ENCODE peak calls at places on chromosomes 12 and 14, in four cellular contexts. A, H, R and G are unnamed samples. For H3K4me1, the result is how much of the 10 kb centered on the place peaks cover.

GRCh38 chr12:119512772-119513497 is 80.6 kb upstream of the TMEM233 start:
- DNase-seq in H (no peak), A (no peak), R (no peak), G (no peak)

GRCh38 chr14:97377550-97377949 is 580.4 kb downstream of the VRK1 start:
- DNase-seq in A (no peak), H (no peak), R (no peak), G (no peak)

GRCh38 chr12:83010169-83010804 is 323.6 kb downstream of the TMTC2 start:
- DNase-seq in A (no peak), R (no peak), H (no peak), G (no peak)

GRCh38 chr14:33916663-33917565 is 34.0 kb downstream of the EGLN3 start:
- DNase-seq in H (no peak), A (no peak), R (no peak), G (no peak)

GRCh38 chr12:68960162-68960501 is 27.2 kb upstream of the CPM start:
- DNase-seq in H (no peak), R (no peak), A (no peak), G (no peak)

GRCh38 chr14:106842687-106843086 is 1316.3 kb downstream of the TMEM121 start:
- DNase-seq in R (no peak), H (no peak), A (no peak), G (no peak)

GRCh38 chr12:71780207-71780822 is 25.7 kb downstream of the RAB21 start:
- DNase-seq in R (no peak), A (peak), H (no peak), G (peak)

GRCh38 chr12:62933220-62933870 is 1.6 kb downstream of the PPM1H start:
- DNase-seq in R (no peak), H (peak), A (peak), G (peak)

GRCh38 chr12:26187429-26187828 is 7.9 kb upstream of the SSPN start:
- DNase-seq in R (no peak), A (no peak), H (no peak), G (no peak)

GRCh38 chr12:120539303-120539702 is 5.1 kb downstream of the RNF10 start:
- DNase-seq in A (no peak), H (no peak), R (no peak), G (no peak)

GRCh38 chr12:14827043-14827442 is 13.1 kb upstream of the SMCO3 start:
- DNase-seq in H (no peak), R (no peak), A (no peak), G (no peak)

GRCh38 chr14:36105401-36105800 is 71.1 kb downstream of the PTCSC3 start:
- DNase-seq in H (no peak), A (no peak), R (no peak), G (no peak)

GRCh38 chr14:49897414-49897813 is 4.5 kb downstream of the ARF6 start:
- DNase-seq in R (no peak), H (no peak), A (no peak), G (no peak)

GRCh38 chr14:49898485-49898884 is 5.6 kb downstream of the ARF6 start:
- DNase-seq in H (no peak), R (no peak), A (no peak), G (no peak)

GRCh38 chr14:49896956-49897355 is 4.1 kb downstream of the ARF6 start:
- DNase-seq in R (no peak), A (peak), H (no peak), G (no peak)

GRCh38 chr14:49895480-49895879 is 2.6 kb downstream of the ARF6 start:
- DNase-seq in R (no peak), H (no peak), A (peak), G (no peak)

GRCh38 chr14:49897965-49898364 is 5.1 kb downstream of the ARF6 start:
- DNase-seq in A (peak), R (no peak), H (no peak), G (peak)
- H3K4me1 ChIP-seq in A (under half), R (under half), H (half or more), G (under half)

GRCh38 chr12:64671682-64672081 is 61.4 kb downstream of the RASSF3 start:
- DNase-seq in H (no peak), A (no peak), R (no peak), G (no peak)

GRCh38 chr12:64670039-64670438 is 59.7 kb downstream of the RASSF3 start:
- DNase-seq in A (no peak), H (no peak), R (no peak), G (no peak)

GRCh38 chr12:64670856-64671639 is 60.8 kb downstream of the RASSF3 start:
- DNase-seq in R (no peak), A (peak), H (no peak), G (no peak)

GRCh38 chr12:64666054-64666914 is 56.0 kb downstream of the RASSF3 start:
- DNase-seq in R (no peak), H (no peak), A (no peak), G (no peak)

GRCh38 chr12:64669270-64669842 is 59.1 kb downstream of the RASSF3 start:
- DNase-seq in A (peak), H (peak), R (peak), G (no peak)
- H3K4me3 ChIP-seq in A (no peak), H (peak), R (peak), G (no peak)

GRCh38 chr12:53750812-53751335 is 905 bp downstream of the CISTR start:
- DNase-seq in H (peak), R (no peak), A (no peak), G (no peak)
- H3K4me1 ChIP-seq in H (under half), R (under half), A (under half), G (under half)

GRCh38 chr14:76958020-76958965 is 70.2 kb downstream of the IRF2BPL start:
- DNase-seq in R (no peak), A (no peak), H (no peak), G (no peak)

GRCh38 chr14:76955575-76956252 is 72.8 kb downstream of the IRF2BPL start:
- DNase-seq in R (peak), H (no peak), A (peak), G (peak)

GRCh38 chr14:76958975-76959710 is 69.4 kb downstream of the IRF2BPL start:
- DNase-seq in H (peak), A (no peak), R (no peak), G (peak)

GRCh38 chr14:76956253-76957090 is 72.0 kb downstream of the IRF2BPL start:
- DNase-seq in H (peak), A (peak), R (peak), G (peak)

DNA sequence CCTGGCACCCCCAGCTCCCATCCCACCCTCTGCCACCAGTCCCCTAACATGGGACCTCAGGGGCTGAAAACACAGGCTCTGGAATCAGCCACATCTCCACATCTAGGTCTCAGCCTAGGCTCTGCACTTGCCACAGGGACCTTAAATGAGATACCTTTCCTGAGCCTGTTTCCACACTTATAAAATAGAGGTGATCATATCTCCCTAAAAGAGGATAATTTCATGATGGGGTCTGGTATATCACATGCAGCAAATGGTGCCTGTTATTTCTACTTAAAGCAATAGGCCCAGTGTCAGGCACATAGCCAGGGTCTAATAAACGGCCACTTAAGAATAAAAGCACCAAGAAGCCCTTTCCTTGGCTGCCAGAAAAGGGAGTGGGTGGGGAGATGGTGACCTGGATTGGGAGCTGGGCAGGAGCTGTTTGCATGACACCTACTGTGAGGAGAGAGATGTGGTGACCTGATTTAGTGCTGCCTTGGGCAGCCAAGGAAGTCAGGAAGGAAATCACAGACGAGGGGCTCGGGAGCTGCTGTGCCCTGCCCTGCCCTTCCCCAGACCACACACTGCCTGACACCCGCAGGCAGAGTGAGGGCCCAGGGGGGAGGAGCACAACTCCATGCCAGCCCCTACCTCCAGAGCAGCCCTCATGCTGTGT is 71.2 kb downstream of the IRF2BPL start:
- DNase-seq in R (peak), A (no peak), H (no peak), G (no peak)
- H3K4me3 ChIP-seq in R (peak), A (no peak), H (no peak), G (no peak)

GRCh38 chr12:644293-644639 is 19.0 kb downstream of the NINJ2 start:
- DNase-seq in R (no peak), H (no peak), A (no peak), G (no peak)
- H3K4me1 ChIP-seq in R (under half), H (half or more), A (under half), G (under half)

GRCh38 chr14:92794961-92795360 is 856 bp downstream of the GOLGA5 start:
- DNase-seq in R (no peak), A (no peak), H (no peak), G (no peak)

GRCh38 chr14:92789457-92790089 is 4.5 kb upstream of the GOLGA5 start:
- DNase-seq in R (no peak), A (no peak), H (no peak), G (no peak)

GRCh38 chr14:92794547-92794941 is 439 bp downstream of the GOLGA5 start:
- DNase-seq in A (no peak), R (no peak), H (no peak), G (no peak)

GRCh38 chr14:92793709-92794546 is at the start of gene GOLGA5:
- DNase-seq in A (peak), H (peak), R (peak), G (peak)

DNA sequence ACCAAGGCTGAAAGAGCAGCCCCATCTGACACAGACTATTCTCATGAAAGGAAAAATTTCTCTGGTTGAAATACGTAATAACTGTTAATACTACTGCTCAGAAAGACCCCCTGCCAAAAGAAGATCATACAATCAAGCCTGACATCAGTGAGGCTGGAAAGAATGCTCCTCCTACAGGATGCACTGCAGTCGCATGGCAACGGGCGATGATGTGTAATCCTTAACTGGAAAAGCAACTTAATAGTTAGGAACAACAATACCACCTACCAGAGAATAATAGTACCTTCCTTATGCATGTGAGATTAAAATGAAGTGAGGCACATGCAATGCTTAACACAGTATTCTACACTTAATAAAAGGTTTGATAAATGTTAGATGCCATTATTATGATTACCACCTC is 1.2 kb upstream of the GOLGA5 start:
- DNase-seq in H (no peak), A (no peak), R (no peak), G (no peak)
- H3K4me3 ChIP-seq in H (no peak), A (no peak), R (no peak), G (no peak)

DNA sequence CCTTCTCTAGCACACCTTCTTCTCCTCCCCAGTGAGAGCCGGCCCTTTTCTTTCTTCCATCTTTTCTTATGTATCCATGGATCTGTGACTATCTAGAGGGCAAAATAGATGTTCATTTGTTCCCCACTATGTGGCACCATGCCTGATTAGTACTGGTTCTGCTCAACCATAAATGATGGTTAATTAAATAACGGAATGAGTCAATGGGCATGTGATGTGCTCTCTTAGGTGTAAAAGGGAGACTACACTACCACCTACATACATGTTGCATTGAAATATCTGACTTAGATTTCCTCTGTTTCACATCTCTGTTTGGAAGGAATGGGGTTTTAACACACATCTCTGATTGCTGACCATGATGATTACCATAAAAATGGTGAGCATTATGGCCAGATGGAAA is 116.5 kb downstream of the BTG1 start:
- DNase-seq in R (no peak), H (no peak), A (no peak), G (no peak)
- H3K4me1 ChIP-seq in R (under half), H (under half), A (under half), G (under half)

GRCh38 chr12:57743769-57744168 is 1.1 kb upstream of the TSPAN31 start:
- DNase-seq in H (no peak), A (no peak), R (no peak), G (no peak)

GRCh38 chr12:57740656-57741412 is 2.3 kb upstream of the AGAP2 start:
- DNase-seq in H (no peak), A (no peak), R (peak), G (no peak)

GRCh38 chr12:57739387-57739786 is 845 bp upstream of the AGAP2 start:
- DNase-seq in A (no peak), H (no peak), R (no peak), G (no peak)

GRCh38 chr12:57739914-57740538 is 1.5 kb upstream of the AGAP2 start:
- DNase-seq in A (no peak), H (no peak), R (no peak), G (no peak)

GRCh38 chr12:57741413-57741789 is 2.9 kb upstream of the AGAP2 start:
- DNase-seq in R (no peak), H (no peak), A (no peak), G (no peak)
- H3K4me3 ChIP-seq in R (peak), H (peak), A (peak), G (no peak)

DNA sequence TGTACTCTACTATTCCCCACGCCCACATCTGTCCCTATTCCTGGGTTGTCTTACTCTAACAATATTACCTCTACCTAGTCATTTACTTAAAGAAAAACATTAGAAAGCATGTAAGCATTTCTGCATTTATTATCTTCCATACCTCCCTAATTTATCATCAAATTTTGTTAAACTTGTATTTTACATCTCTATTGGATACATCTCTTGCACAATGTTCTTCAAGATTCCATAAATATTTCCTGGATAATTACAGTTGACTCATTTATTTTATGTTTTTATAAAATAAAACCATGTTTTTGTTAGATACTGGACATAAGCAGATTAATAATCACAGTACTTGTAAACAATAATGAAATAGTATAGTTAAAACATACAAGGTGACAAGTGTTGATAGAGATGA is 209.0 kb downstream of the TMTC3 start:
- DNase-seq in R (no peak), H (no peak), A (no peak), G (no peak)
- H3K4me1 ChIP-seq in R (under half), H (under half), A (under half), G (under half)